ENCODE peak calls at places on chromosomes 7 and 10, in eight cellular contexts. W, P, V, C, L, O, I and S are unnamed samples.

GRCh38 chr7:74379938-74380337 is 73.8 kb upstream of the GTF2IRD1 start:
- DNase-seq in L (no peak), P (no peak), I (no peak), O (no peak), V (no peak), C (no peak), W (no peak), S (no peak)

GRCh38 chr7:27808626-27809025 is 68.7 kb downstream of the TAX1BP1 start:
- DNase-seq in L (no peak), P (peak), C (peak), O (peak), W (no peak), I (peak), V (no peak), S (no peak)

GRCh38 chr7:4610768-4611467 is 71.2 kb upstream of the FOXK1 start:
- DNase-seq in L (peak), V (no peak), O (peak), C (peak), I (peak), W (peak), P (peak), S (peak)

GRCh38 chr7:94655884-94656657 is at the start of gene SGCE:
- DNase-seq in P (peak), C (peak), O (peak), W (peak), L (peak), I (peak), V (peak), S (peak)

GRCh38 chr7:31814187-31814586 is 127.2 kb downstream of the PPP1R17 start:
- DNase-seq in C (peak), I (no peak), P (peak), V (no peak), L (no peak), O (peak), W (no peak), S (peak)

GRCh38 chr7:148507741-148508285 is 82.8 kb upstream of the C7orf33 start:
- DNase-seq in L (no peak), W (no peak), P (no peak), I (no peak), C (no peak), V (no peak), O (no peak), S (no peak)

GRCh38 chr10:52951819-52952218 is 179.2 kb upstream of the MBL2 start:
- DNase-seq in W (peak), O (peak), I (peak), P (peak), V (no peak), C (peak), L (no peak), S (peak)

GRCh38 chr7:141477866-141478265 is 73.3 kb upstream of the AGK start:
- DNase-seq in L (no peak), V (no peak), P (peak), I (no peak), O (no peak), W (no peak), C (no peak), S (no peak)

GRCh38 chr10:112782176-112782907 is 167.7 kb upstream of the TCF7L2 start:
- DNase-seq in P (no peak), W (no peak), C (peak), O (peak), I (no peak), L (no peak), V (peak), S (no peak)

GRCh38 chr7:42077276-42078135 is 159.5 kb downstream of the GLI3 start:
- DNase-seq in P (no peak), C (peak), O (no peak), V (no peak), I (no peak), L (no peak), W (no peak), S (no peak)

GRCh38 chr7:46695045-46695708 is 774.1 kb upstream of the IGFBP3 start:
- DNase-seq in O (peak), L (no peak), I (no peak), C (no peak), V (no peak), P (peak), W (no peak), S (no peak)

GRCh38 chr7:114789942-114790341 is 132.0 kb upstream of the MDFIC start:
- DNase-seq in O (peak), I (peak), W (no peak), L (no peak), V (no peak), P (peak), C (peak), S (no peak)

GRCh38 chr10:66242885-66243284 is 683.0 kb upstream of the LRRTM3 start:
- DNase-seq in P (no peak), I (no peak), V (no peak), L (no peak), W (no peak), O (no peak), C (no peak), S (no peak)

DNA sequence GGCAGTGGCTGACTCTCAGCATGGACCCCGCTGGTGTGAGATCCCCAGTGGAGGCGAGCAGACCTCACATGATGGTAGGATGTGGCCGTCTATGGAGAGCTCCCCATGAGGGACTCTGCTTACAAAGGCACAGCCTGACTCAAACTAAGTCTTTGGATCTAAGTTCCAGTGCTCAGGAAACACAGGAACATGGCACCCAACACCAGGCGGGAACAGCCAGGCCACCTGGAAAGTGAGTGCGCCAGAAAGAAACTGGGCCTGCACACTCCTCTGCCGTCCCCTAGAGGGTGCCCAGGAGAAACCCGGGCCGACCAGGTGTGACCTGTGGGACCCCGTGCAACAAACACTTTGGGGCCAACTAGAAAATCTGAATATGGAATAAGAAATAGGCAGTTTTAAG is 10.0 kb downstream of the PITRM1 start:
- DNase-seq in L (no peak), I (no peak), P (no peak), V (peak), O (no peak), C (no peak), W (no peak), S (no peak)
- TF ChIP-seq CTCF in L (no peak), I (peak), P (peak), V (peak), O (no peak), C (peak), W (no peak), S (no peak)

GRCh38 chr7:65750511-65751344 is 122.1 kb upstream of the VKORC1L1 start:
- DNase-seq in I (peak), P (peak), O (peak), C (peak), L (peak), V (peak), W (peak), S (peak)
- TF ChIP-seq CTCF in I (no peak), P (no peak), O (no peak), C (no peak), L (no peak), V (no peak), W (no peak), S (peak)

GRCh38 chr10:1270490-1270889 is 214.3 kb downstream of the WDR37 start:
- DNase-seq in I (no peak), V (no peak), W (no peak), O (no peak), P (no peak), L (no peak), C (no peak), S (no peak)

GRCh38 chr10:1267568-1267967 is 211.4 kb downstream of the WDR37 start:
- DNase-seq in O (no peak), P (no peak), W (no peak), C (no peak), L (no peak), V (no peak), I (no peak), S (no peak)

GRCh38 chr10:1270906-1271305 is 214.7 kb downstream of the WDR37 start:
- DNase-seq in V (no peak), P (no peak), L (no peak), C (no peak), I (no peak), O (no peak), W (no peak), S (no peak)

GRCh38 chr10:1267148-1267547 is 211.0 kb downstream of the WDR37 start:
- DNase-seq in I (no peak), V (no peak), C (no peak), L (no peak), P (no peak), O (no peak), W (no peak), S (no peak)

DNA sequence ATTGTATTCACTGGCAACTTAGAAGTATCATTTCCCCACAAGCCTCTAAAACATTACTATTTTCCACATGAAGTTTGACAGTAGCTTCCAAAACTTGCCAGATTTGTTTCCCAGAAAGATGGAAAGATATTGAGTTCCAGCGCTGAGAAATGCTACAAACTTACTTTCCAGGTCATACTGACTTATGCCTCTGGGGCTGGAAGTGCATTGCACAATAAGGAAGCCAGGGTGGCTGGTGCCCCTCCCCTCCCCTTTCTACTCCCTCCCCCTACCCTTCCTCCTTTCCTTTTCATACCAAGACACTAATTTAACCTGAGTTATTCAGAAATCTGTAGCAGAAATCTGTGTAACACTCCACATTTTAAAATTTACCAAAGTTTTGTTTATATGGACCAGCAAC is 212.7 kb downstream of the WDR37 start:
- DNase-seq in L (no peak), I (no peak), O (no peak), P (no peak), C (no peak), W (no peak), V (no peak), S (no peak)
- TF ChIP-seq CTCF in L (no peak), I (no peak), O (no peak), P (no peak), C (no peak), W (no peak), V (no peak), S (no peak)

GRCh38 chr10:132297521-132297920 is 10.2 kb downstream of the STK32C start:
- DNase-seq in W (no peak), O (no peak), L (no peak), V (no peak), I (no peak), C (no peak), P (no peak), S (no peak)
- TF ChIP-seq CTCF in W (no peak), O (no peak), L (no peak), V (no peak), I (no peak), C (no peak), P (no peak), S (no peak)

GRCh38 chr7:370775-371118 is 80.8 kb downstream of the FOXL3 start:
- DNase-seq in C (no peak), L (no peak), V (no peak), I (no peak), P (no peak), O (no peak), W (no peak), S (no peak)

GRCh38 chr7:368651-369475 is 78.9 kb downstream of the FOXL3 start:
- DNase-seq in W (no peak), O (no peak), C (no peak), V (no peak), L (no peak), I (no peak), P (no peak), S (peak)

GRCh38 chr7:371119-371778 is 81.3 kb downstream of the FOXL3 start:
- DNase-seq in W (no peak), L (peak), I (no peak), O (no peak), P (no peak), C (no peak), V (no peak), S (peak)

GRCh38 chr7:369476-369980 is 79.6 kb downstream of the FOXL3 start:
- DNase-seq in L (no peak), I (no peak), O (no peak), C (no peak), P (no peak), V (no peak), W (no peak), S (peak)

GRCh38 chr7:369981-370621 is 80.1 kb downstream of the FOXL3 start:
- DNase-seq in V (no peak), L (peak), P (no peak), I (no peak), C (no peak), W (no peak), O (no peak), S (peak)
- TF ChIP-seq CTCF in V (no peak), L (no peak), P (no peak), I (no peak), C (no peak), W (no peak), O (no peak), S (peak)

DNA sequence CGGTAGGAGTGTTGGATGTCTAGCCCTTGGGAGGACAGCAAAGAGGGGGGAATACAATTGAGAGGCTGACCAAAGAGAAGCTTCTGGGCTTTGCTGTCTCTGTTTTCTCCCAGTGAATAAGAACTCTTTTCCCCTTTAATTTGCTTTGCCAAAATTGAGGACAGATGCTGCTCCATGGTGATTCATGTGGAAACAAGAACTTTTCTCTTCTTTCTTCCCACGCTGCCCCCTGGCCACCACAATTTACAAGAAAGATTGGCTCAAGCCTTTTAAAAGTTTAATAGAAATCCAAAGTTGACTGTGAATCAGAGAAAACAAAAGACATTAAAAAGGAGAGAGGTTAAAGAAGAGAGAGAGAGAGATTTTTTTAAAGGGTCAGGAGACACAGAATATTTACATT is 49.0 kb downstream of the PRR15 start:
- DNase-seq in W (no peak), L (no peak), V (no peak), P (peak), C (peak), O (no peak), I (peak), S (no peak)
- TF ChIP-seq CTCF in W (no peak), L (no peak), V (no peak), P (no peak), C (no peak), O (no peak), I (no peak), S (no peak)